ENCODE peak calls at places on chromosome 6, in eight cellular contexts. W is stimulated activated CD8-positive, alpha-beta memory T cell treated with anti-CD3 and anti-CD28 coated beads, Interleukin-2, amount 100 ng/mL, for 1 hour; F is tibial artery; R is amniotic stem cell; D is fibroblast of gingiva; J is HEK293T; V is ACHN; O is brain pericyte. E is an unnamed sample.

GRCh38 chr6:130364224-130364780 is 1.5 kb upstream of the TMEM200A start:
- DNase-seq in W (no peak), F (no peak), R (no peak), D (no peak), J (no peak), V (no peak), O (no peak), E (no peak)

GRCh38 chr6:140071601-140072062 is 697.2 kb upstream of the CITED2 start:
- DNase-seq in W (no peak), F (no peak), R (no peak), D (peak; percentile 69), J (no peak), V (no peak), O (no peak), E (no peak)

GRCh38 chr6:45838486-45838885 is 177.2 kb downstream of the CLIC5 start:
- DNase-seq in W (no peak), F (no peak), R (no peak), D (no peak), J (no peak), V (no peak), O (no peak), E (no peak)

GRCh38 chr6:106444777-106445507 is 84.4 kb downstream of the CRYBG1 start:
- DNase-seq in W (no peak), F (no peak), R (peak; percentile 40), D (peak; percentile 56), J (peak; percentile 73), V (peak; percentile 72), O (no peak), E (no peak)

GRCh38 chr6:106445508-106445878 is 85.0 kb downstream of the CRYBG1 start:
- DNase-seq in W (no peak), F (no peak), R (no peak), D (no peak), J (no peak), V (no peak), O (no peak), E (no peak)

GRCh38 chr6:45946352-45946751 is 69.3 kb downstream of the CLIC5 start:
- DNase-seq in W (no peak), F (no peak), R (peak; percentile 15), D (peak; percentile 88), J (peak; percentile 43), V (peak; percentile 10), O (peak; percentile 62), E (no peak)

GRCh38 chr6:85865665-85866372 is 223.1 kb upstream of the SYNCRIP start:
- DNase-seq in W (no peak), F (no peak), R (peak; percentile 17), D (peak; percentile 46), J (no peak), V (peak; percentile 65), O (peak; percentile 7), E (no peak)

GRCh38 chr6:83514877-83515466 is 2.6 kb downstream of the PRSS35 start:
- DNase-seq in W (no peak), F (no peak), R (peak; percentile 52), D (peak; percentile 52), J (peak; percentile 40), V (peak; percentile 51), O (peak; percentile 42), E (no peak)

GRCh38 chr6:50610562-50610961 is 102.8 kb upstream of the TFAP2D start:
- DNase-seq in W (no peak), F (no peak), R (no peak), D (no peak), J (no peak), V (peak; percentile 16), O (no peak), E (no peak)

GRCh38 chr6:113184291-113184690 is 672.9 kb upstream of the MARCKS start:
- DNase-seq in W (no peak), F (no peak), R (peak; percentile 81), D (peak; percentile 54), J (no peak), V (no peak), O (no peak), E (no peak)

GRCh38 chr6:168125429-168126001 is 46.5 kb upstream of the FRMD1 start:
- DNase-seq in W (no peak), F (no peak), R (no peak), D (no peak), J (no peak), V (no peak), O (no peak), E (no peak)

GRCh38 chr6:72946766-72947165 is 278.5 kb downstream of the KHDC1L start:
- DNase-seq in W (no peak), F (no peak), R (no peak), D (peak; percentile 37), J (no peak), V (no peak), O (no peak), E (no peak)

GRCh38 chr6:52839124-52840055 is 1.2 kb downstream of the GSTA5 start:
- DNase-seq in W (no peak), F (no peak), R (no peak), D (peak; percentile 45), J (peak; percentile 80), V (peak; percentile 61), O (no peak), E (no peak)

GRCh38 chr6:119158057-119158848 is 79.8 kb upstream of the FAM184A start:
- DNase-seq in W (no peak), F (no peak), R (no peak), D (peak; percentile 98), J (no peak), V (no peak), O (no peak), E (no peak)

GRCh38 chr6:45187841-45188240 is 140.3 kb upstream of the RUNX2 start:
- DNase-seq in W (no peak), F (no peak), R (peak; percentile 2), D (peak; percentile 30), J (no peak), V (no peak), O (no peak), E (no peak)

GRCh38 chr6:132188865-132189264 is 212.4 kb downstream of the MOXD1 start:
- DNase-seq in W (no peak), F (no peak), R (peak; percentile 22), D (peak; percentile 50), J (no peak), V (no peak), O (no peak), E (no peak)

GRCh38 chr6:155188707-155189496 is 74.9 kb upstream of the CLDN20 start:
- DNase-seq in W (no peak), F (no peak), R (peak; percentile 51), D (peak; percentile 97), J (no peak), V (no peak), O (peak; percentile 75), E (no peak)

E was measured in nucleus accumbens.